ENCODE peak calls at places on chromosome 11, in four cellular contexts. One of them, this sample, is unnamed.

GRCh38 chr11:34342008-34342533 is 15.7 kb downstream of the ABTB2 start:
- DNase-seq in Panc1: no peak
- DNase-seq in AG10803: peak
- DNase-seq in HCT116: no peak
- DNase-seq in this sample: peak

GRCh38 chr11:34501500-34501899 is 12.1 kb downstream of the ELF5 start:
- DNase-seq in AG10803: peak
- DNase-seq in HCT116: no peak
- DNase-seq in Panc1: no peak
- DNase-seq in this sample: peak

GRCh38 chr11:5300246-5300645 is 1.5 kb downstream of the OR51B4 start:
- DNase-seq in AG10803: no peak
- DNase-seq in Panc1: no peak
- DNase-seq in HCT116: no peak
- DNase-seq in this sample: no peak

GRCh38 chr11:116851631-116852030 is 14.2 kb upstream of the APOA1 start:
- DNase-seq in HCT116: no peak
- DNase-seq in AG10803: no peak
- DNase-seq in Panc1: no peak
- DNase-seq in this sample: no peak

GRCh38 chr11:31790649-31791048 is 20.5 kb downstream of the PAX6 start:
- DNase-seq in AG10803: no peak
- DNase-seq in HCT116: no peak
- DNase-seq in Panc1: no peak
- DNase-seq in this sample: no peak

GRCh38 chr11:31812392-31813241 is 1.5 kb upstream of the PAX6 start:
- DNase-seq in AG10803: no peak
- DNase-seq in Panc1: no peak
- DNase-seq in HCT116: no peak
- DNase-seq in this sample: peak

GRCh38 chr11:121257976-121258375 is 34.6 kb upstream of the SC5D start:
- DNase-seq in Panc1: no peak
- DNase-seq in AG10803: no peak
- DNase-seq in HCT116: no peak
- DNase-seq in this sample: no peak

GRCh38 chr11:13907678-13908077 is 54.8 kb upstream of the SPON1 start:
- DNase-seq in HCT116: no peak
- DNase-seq in Panc1: no peak
- DNase-seq in AG10803: no peak
- DNase-seq in this sample: no peak

GRCh38 chr11:75536786-75537629 is 11.3 kb upstream of the GDPD5 start:
- DNase-seq in AG10803: peak
- DNase-seq in HCT116: peak
- DNase-seq in Panc1: no peak
- DNase-seq in this sample: no peak

GRCh38 chr11:66281776-66282467 is 3.9 kb downstream of the CNIH2 start:
- DNase-seq in HCT116: no peak
- DNase-seq in AG10803: no peak
- DNase-seq in Panc1: no peak
- DNase-seq in this sample: no peak

DNA sequence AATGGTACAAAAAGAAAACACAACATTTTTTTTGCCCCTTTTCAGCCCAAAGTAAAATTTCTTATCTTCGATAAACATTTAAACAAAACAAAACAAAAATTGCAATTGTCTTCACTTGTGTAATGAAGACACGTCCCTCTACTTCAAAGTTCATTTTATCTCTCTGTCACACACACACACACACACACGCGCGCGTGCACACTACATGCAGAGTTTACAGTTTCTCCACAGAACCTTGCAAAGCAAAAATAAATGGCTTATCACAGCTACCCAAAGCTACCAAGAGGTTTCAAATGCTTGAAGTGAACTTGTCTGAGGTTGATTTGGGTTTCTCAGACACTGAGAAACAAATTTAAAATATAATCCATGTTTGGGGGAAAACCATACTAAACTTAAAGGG is 72.3 kb downstream of the ETS1 start:
- DNase-seq in HCT116: no peak
- DNase-seq in AG10803: no peak
- DNase-seq in Panc1: no peak
- DNase-seq in this sample: no peak
- H3K4me3 ChIP-seq in HCT116: no peak
- H3K4me3 ChIP-seq in AG10803: no peak
- H3K4me3 ChIP-seq in Panc1: no peak
- H3K4me3 ChIP-seq in this sample: no peak

DNA sequence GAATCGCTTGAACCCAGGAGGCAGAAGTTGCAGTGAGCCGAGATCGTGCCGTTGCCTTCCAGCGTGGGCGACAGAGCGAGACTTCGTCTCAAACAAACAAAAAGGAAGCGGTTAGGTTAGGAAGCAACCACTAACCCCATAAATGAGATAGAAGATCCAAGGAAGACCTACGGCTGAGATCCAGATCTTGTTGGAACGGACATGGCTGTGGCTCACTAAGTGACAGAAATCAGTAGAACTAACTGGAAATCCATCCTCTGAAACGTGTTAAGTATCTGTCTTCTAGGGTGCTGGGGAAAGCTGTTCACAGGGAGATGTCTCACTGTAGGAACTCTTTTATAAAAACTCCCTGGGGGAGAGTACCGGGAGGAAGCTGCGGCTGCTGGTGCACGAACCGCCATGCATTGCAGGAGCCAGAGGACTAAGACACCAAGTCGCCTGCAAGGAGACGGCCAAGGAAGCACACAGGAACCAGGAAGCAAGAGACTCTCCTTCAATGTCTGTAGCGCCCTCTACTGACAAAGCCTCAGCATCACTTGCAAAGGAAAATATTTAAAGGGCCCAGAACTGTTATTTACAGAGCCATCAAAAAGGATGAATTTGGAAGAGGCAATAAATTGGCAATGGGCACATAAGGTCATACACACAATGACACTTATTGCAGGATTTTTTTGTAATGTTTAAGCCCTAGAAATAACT is 16.9 kb upstream of the SPTY2D1 start:
- DNase-seq in HCT116: peak
- DNase-seq in AG10803: peak
- DNase-seq in Panc1: no peak
- DNase-seq in this sample: peak
- TF ChIP-seq CTCF in HCT116: peak
- TF ChIP-seq CTCF in AG10803: peak
- TF ChIP-seq CTCF in Panc1: peak
- TF ChIP-seq CTCF in this sample: peak

GRCh38 chr11:78080084-78080817 is 589 bp upstream of the NDUFC2 start:
- DNase-seq in Panc1: peak
- DNase-seq in HCT116: no peak
- DNase-seq in AG10803: no peak
- DNase-seq in this sample: no peak

GRCh38 chr11:78078218-78079167 is 1.2 kb downstream of the NDUFC2 start:
- DNase-seq in HCT116: no peak
- DNase-seq in Panc1: no peak
- DNase-seq in AG10803: no peak
- DNase-seq in this sample: no peak

GRCh38 chr11:78079232-78080083 is at the start of gene NDUFC2:
- DNase-seq in Panc1: peak
- DNase-seq in HCT116: peak
- DNase-seq in AG10803: peak
- DNase-seq in this sample: peak

GRCh38 chr11:78074756-78075155 is 4.9 kb downstream of the NDUFC2 start:
- DNase-seq in AG10803: no peak
- DNase-seq in Panc1: no peak
- DNase-seq in HCT116: no peak
- DNase-seq in this sample: no peak

GRCh38 chr11:78076733-78077403 is 2.8 kb downstream of the NDUFC2 start:
- DNase-seq in AG10803: no peak
- DNase-seq in HCT116: no peak
- DNase-seq in Panc1: no peak
- DNase-seq in this sample: no peak
- H3K4me3 ChIP-seq in AG10803: no peak
- H3K4me3 ChIP-seq in HCT116: no peak
- H3K4me3 ChIP-seq in Panc1: no peak
- H3K4me3 ChIP-seq in this sample: no peak

GRCh38 chr11:30775123-30775522 is 189.0 kb upstream of the MPPED2 start:
- DNase-seq in AG10803: no peak
- DNase-seq in HCT116: no peak
- DNase-seq in Panc1: no peak
- DNase-seq in this sample: no peak
- TF ChIP-seq CTCF in AG10803: no peak
- TF ChIP-seq CTCF in HCT116: peak
- TF ChIP-seq CTCF in Panc1: no peak
- TF ChIP-seq CTCF in this sample: no peak

GRCh38 chr11:86741489-86742435 is 58.6 kb upstream of the PRSS23 start:
- DNase-seq in Panc1: peak
- DNase-seq in HCT116: no peak
- DNase-seq in AG10803: peak
- DNase-seq in this sample: peak

GRCh38 chr11:86742436-86742805 is 57.9 kb upstream of the PRSS23 start:
- DNase-seq in Panc1: no peak
- DNase-seq in AG10803: no peak
- DNase-seq in HCT116: no peak
- DNase-seq in this sample: peak

GRCh38 chr11:86745571-86745970 is 54.8 kb upstream of the PRSS23 start:
- DNase-seq in Panc1: no peak
- DNase-seq in AG10803: no peak
- DNase-seq in HCT116: no peak
- DNase-seq in this sample: no peak

GRCh38 chr11:86740628-86741488 is 59.5 kb upstream of the PRSS23 start:
- DNase-seq in Panc1: peak
- DNase-seq in AG10803: peak
- DNase-seq in HCT116: peak
- DNase-seq in this sample: peak

GRCh38 chr11:86743223-86744118 is 56.9 kb upstream of the PRSS23 start:
- DNase-seq in Panc1: peak
- DNase-seq in AG10803: peak
- DNase-seq in HCT116: peak
- DNase-seq in this sample: peak
- H3K4me3 ChIP-seq in Panc1: peak
- H3K4me3 ChIP-seq in AG10803: no peak
- H3K4me3 ChIP-seq in HCT116: peak
- H3K4me3 ChIP-seq in this sample: no peak

GRCh38 chr11:45761659-45762058 is 43.3 kb upstream of the SLC35C1 start:
- DNase-seq in Panc1: no peak
- DNase-seq in AG10803: no peak
- DNase-seq in HCT116: no peak
- DNase-seq in this sample: no peak
- TF ChIP-seq CTCF in Panc1: no peak
- TF ChIP-seq CTCF in AG10803: no peak
- TF ChIP-seq CTCF in HCT116: no peak
- TF ChIP-seq CTCF in this sample: no peak

DNA sequence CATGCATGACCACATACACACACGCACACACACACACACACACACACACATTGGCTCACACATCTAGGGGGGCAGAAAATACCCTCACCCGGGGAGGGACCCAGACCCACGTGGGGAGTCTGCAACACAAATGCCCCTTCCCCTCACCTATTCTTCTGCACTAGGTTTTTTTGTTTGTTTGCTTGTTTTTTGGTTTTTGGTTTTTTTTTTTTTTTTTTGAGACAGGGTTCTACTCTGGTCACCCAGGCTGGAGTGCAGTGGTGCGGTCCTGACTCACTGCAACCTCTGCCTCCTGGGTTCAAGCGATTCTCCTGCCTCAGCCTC is 28.4 kb downstream of the WEE1 start:
- DNase-seq in HCT116: no peak
- DNase-seq in AG10803: no peak
- DNase-seq in Panc1: no peak
- DNase-seq in this sample: no peak
- H3K4me3 ChIP-seq in HCT116: no peak
- H3K4me3 ChIP-seq in AG10803: no peak
- H3K4me3 ChIP-seq in Panc1: no peak
- H3K4me3 ChIP-seq in this sample: no peak

GRCh38 chr11:44348114-44348513 is 38.2 kb upstream of the ALX4 start:
- DNase-seq in AG10803: no peak
- DNase-seq in Panc1: no peak
- DNase-seq in HCT116: no peak
- DNase-seq in this sample: no peak

GRCh38 chr11:44349328-44349727 is 39.4 kb upstream of the ALX4 start:
- DNase-seq in Panc1: no peak
- DNase-seq in HCT116: no peak
- DNase-seq in AG10803: no peak
- DNase-seq in this sample: no peak

GRCh38 chr11:44351006-44351660 is 41.2 kb upstream of the ALX4 start:
- DNase-seq in Panc1: no peak
- DNase-seq in AG10803: no peak
- DNase-seq in HCT116: no peak
- DNase-seq in this sample: no peak

GRCh38 chr11:44348721-44349120 is 38.8 kb upstream of the ALX4 start:
- DNase-seq in HCT116: no peak
- DNase-seq in AG10803: no peak
- DNase-seq in Panc1: no peak
- DNase-seq in this sample: no peak

DNA sequence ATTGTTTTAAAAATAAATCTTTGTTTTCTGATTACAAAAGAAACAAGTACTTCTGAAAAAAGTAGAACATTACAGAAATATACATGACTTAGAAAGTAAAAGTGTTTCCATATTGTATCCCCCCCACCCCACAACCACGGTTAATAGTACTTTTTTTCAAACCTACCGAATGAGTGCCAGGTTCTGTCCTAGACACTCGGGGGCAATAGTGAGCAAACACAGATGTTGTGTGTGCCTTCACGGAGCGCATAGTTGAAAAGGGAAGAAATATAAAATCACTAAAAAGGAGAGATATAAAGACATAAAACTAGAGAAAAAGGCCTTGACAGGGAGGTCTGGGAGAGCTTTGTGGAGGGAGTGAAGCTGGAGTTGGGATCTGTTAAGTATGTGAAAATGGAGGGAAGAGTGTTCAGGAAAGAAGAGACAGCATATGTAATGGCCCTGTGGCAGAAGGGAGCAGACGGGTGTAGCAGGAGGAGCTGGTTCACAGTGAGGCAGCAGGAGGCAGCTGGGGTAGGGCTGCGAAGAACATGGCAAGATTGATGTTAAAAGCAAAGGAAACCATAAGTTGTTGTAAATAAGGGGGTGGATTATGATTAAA is 42.1 kb upstream of the ALX4 start:
- DNase-seq in Panc1: no peak
- DNase-seq in HCT116: peak
- DNase-seq in AG10803: no peak
- DNase-seq in this sample: no peak
- TF ChIP-seq CTCF in Panc1: no peak
- TF ChIP-seq CTCF in HCT116: peak
- TF ChIP-seq CTCF in AG10803: no peak
- TF ChIP-seq CTCF in this sample: no peak